ENCODE peak calls at places on chromosomes 7 and 10, in nine cellular contexts. One of them, this sample, is unnamed.

GRCh38 chr10:119135517-119135890 is 30.0 kb downstream of the SFXN4 start:
- DNase-seq in IMR-90: peak
- DNase-seq in thyroid gland: no peak
- DNase-seq in lower leg skin: peak
- DNase-seq in endothelial cell of umbilical vein: no peak
- DNase-seq in NB4: peak
- DNase-seq in erythroblast: no peak
- DNase-seq in A549: no peak
- DNase-seq in upper lobe of left lung: no peak
- DNase-seq in this sample: no peak

GRCh38 chr7:100880645-100881044 is 5.7 kb downstream of the SRRT start:
- DNase-seq in IMR-90: no peak
- DNase-seq in thyroid gland: no peak
- DNase-seq in lower leg skin: no peak
- DNase-seq in endothelial cell of umbilical vein: no peak
- DNase-seq in NB4: no peak
- DNase-seq in erythroblast: no peak
- DNase-seq in A549: no peak
- DNase-seq in upper lobe of left lung: no peak
- DNase-seq in this sample: no peak

GRCh38 chr7:67484244-67484751 is 487.7 kb downstream of the TYW1 start:
- DNase-seq in IMR-90: peak
- DNase-seq in thyroid gland: peak
- DNase-seq in lower leg skin: peak
- DNase-seq in endothelial cell of umbilical vein: peak
- DNase-seq in NB4: peak
- DNase-seq in erythroblast: peak
- DNase-seq in A549: peak
- DNase-seq in upper lobe of left lung: no peak
- DNase-seq in this sample: peak

GRCh38 chr7:124489925-124490324 is 275.7 kb downstream of the GPR37 start:
- DNase-seq in IMR-90: no peak
- DNase-seq in thyroid gland: no peak
- DNase-seq in lower leg skin: no peak
- DNase-seq in endothelial cell of umbilical vein: no peak
- DNase-seq in NB4: no peak
- DNase-seq in erythroblast: no peak
- DNase-seq in A549: no peak
- DNase-seq in upper lobe of left lung: no peak
- DNase-seq in this sample: no peak

GRCh38 chr7:55966851-55967250 is 2.5 kb downstream of the NIPSNAP2 start:
- DNase-seq in IMR-90: no peak
- DNase-seq in thyroid gland: no peak
- DNase-seq in lower leg skin: no peak
- DNase-seq in endothelial cell of umbilical vein: no peak
- DNase-seq in NB4: no peak
- DNase-seq in erythroblast: no peak
- DNase-seq in A549: no peak
- DNase-seq in upper lobe of left lung: no peak
- DNase-seq in this sample: no peak

GRCh38 chr7:28078036-28078901 is 102.3 kb downstream of the JAZF1 start:
- DNase-seq in IMR-90: peak
- DNase-seq in thyroid gland: peak
- DNase-seq in lower leg skin: peak
- DNase-seq in endothelial cell of umbilical vein: peak
- DNase-seq in NB4: peak
- DNase-seq in erythroblast: peak
- DNase-seq in A549: peak
- DNase-seq in upper lobe of left lung: no peak
- DNase-seq in this sample: peak

GRCh38 chr10:14879801-14880193 is 1.1 kb downstream of the SUV39H2 start:
- DNase-seq in IMR-90: no peak
- DNase-seq in thyroid gland: no peak
- DNase-seq in lower leg skin: no peak
- DNase-seq in endothelial cell of umbilical vein: peak
- DNase-seq in NB4: no peak
- DNase-seq in erythroblast: no peak
- DNase-seq in A549: peak
- DNase-seq in upper lobe of left lung: no peak
- DNase-seq in this sample: peak

GRCh38 chr7:112547916-112548315 is 67.1 kb downstream of the LSMEM1 start:
- DNase-seq in IMR-90: peak
- DNase-seq in thyroid gland: no peak
- DNase-seq in lower leg skin: no peak
- DNase-seq in endothelial cell of umbilical vein: no peak
- DNase-seq in NB4: no peak
- DNase-seq in erythroblast: no peak
- DNase-seq in A549: no peak
- DNase-seq in upper lobe of left lung: no peak
- DNase-seq in this sample: no peak

GRCh38 chr7:24715661-24716479 is 41.4 kb downstream of the GSDME start:
- DNase-seq in IMR-90: peak
- DNase-seq in thyroid gland: no peak
- DNase-seq in lower leg skin: peak
- DNase-seq in endothelial cell of umbilical vein: peak
- DNase-seq in NB4: peak
- DNase-seq in erythroblast: peak
- DNase-seq in A549: peak
- DNase-seq in upper lobe of left lung: no peak
- DNase-seq in this sample: peak

DNA sequence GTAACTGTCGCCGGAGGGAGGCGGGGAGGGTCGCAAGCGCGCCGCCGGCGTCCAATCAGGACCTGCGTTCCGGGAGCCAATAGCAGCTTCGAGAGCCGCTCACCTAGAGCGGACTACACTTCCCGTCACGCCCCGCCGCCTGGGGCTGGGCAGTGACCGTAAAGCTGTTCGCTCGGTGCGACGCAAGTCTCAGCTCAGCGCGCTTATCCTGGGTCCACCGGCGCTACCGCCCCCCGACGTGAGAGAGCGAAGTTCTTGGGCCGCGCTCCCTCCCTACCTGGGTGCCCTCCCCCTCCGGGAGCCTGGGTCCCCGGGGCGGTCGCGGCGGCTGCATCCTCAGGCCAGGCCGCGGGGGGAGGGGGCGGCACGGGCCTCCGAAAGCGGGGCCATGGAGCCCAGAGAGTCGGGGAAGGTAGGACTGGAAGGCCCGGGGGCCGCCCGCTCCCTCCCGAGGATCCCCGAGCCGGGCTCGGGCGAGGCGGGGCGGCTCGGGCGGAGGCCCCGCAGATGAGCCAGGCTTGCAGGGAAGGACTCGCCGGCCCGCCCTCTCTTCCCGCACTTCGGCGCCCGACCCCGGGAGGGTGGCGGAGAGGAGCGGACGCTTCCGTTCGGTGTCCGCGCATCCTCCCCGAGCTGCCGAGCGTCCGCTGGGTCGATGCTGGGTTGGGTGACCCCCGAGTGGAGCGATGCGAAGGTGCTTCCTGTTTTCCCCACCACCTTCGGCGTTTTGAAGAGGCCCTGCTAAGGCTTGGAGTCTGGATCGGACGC is at the start of gene ZNF862:
- DNase-seq in IMR-90: peak
- DNase-seq in thyroid gland: peak
- DNase-seq in lower leg skin: peak
- DNase-seq in endothelial cell of umbilical vein: peak
- DNase-seq in NB4: peak
- DNase-seq in erythroblast: peak
- DNase-seq in A549: peak
- DNase-seq in upper lobe of left lung: peak
- DNase-seq in this sample: peak
- TF ChIP-seq POLR2A in IMR-90: peak
- TF ChIP-seq POLR2A in thyroid gland: peak
- TF ChIP-seq POLR2A in lower leg skin: no peak
- TF ChIP-seq POLR2A in endothelial cell of umbilical vein: peak
- TF ChIP-seq POLR2A in NB4: peak
- TF ChIP-seq POLR2A in erythroblast: peak
- TF ChIP-seq POLR2A in A549: peak
- TF ChIP-seq POLR2A in upper lobe of left lung: no peak
- TF ChIP-seq POLR2A in this sample: peak

GRCh38 chr7:152025937-152026890 is 740 bp downstream of the GALNT11 start:
- DNase-seq in IMR-90: no peak
- DNase-seq in thyroid gland: no peak
- DNase-seq in lower leg skin: no peak
- DNase-seq in endothelial cell of umbilical vein: no peak
- DNase-seq in NB4: peak
- DNase-seq in erythroblast: no peak
- DNase-seq in A549: no peak
- DNase-seq in upper lobe of left lung: no peak
- DNase-seq in this sample: no peak

GRCh38 chr7:152030561-152030960 is 5.1 kb downstream of the GALNT11 start:
- DNase-seq in IMR-90: no peak
- DNase-seq in thyroid gland: no peak
- DNase-seq in lower leg skin: no peak
- DNase-seq in endothelial cell of umbilical vein: no peak
- DNase-seq in NB4: no peak
- DNase-seq in erythroblast: no peak
- DNase-seq in A549: no peak
- DNase-seq in upper lobe of left lung: no peak
- DNase-seq in this sample: no peak

GRCh38 chr7:152025077-152025936 is at the start of gene GALNT11:
- DNase-seq in IMR-90: peak
- DNase-seq in thyroid gland: peak
- DNase-seq in lower leg skin: peak
- DNase-seq in endothelial cell of umbilical vein: peak
- DNase-seq in NB4: peak
- DNase-seq in erythroblast: peak
- DNase-seq in A549: peak
- DNase-seq in upper lobe of left lung: peak
- DNase-seq in this sample: peak
- TF ChIP-seq POLR2A in IMR-90: peak
- TF ChIP-seq POLR2A in thyroid gland: no peak
- TF ChIP-seq POLR2A in lower leg skin: peak
- TF ChIP-seq POLR2A in endothelial cell of umbilical vein: peak
- TF ChIP-seq POLR2A in NB4: peak
- TF ChIP-seq POLR2A in erythroblast: peak
- TF ChIP-seq POLR2A in A549: peak
- TF ChIP-seq POLR2A in upper lobe of left lung: peak
- TF ChIP-seq POLR2A in this sample: peak

GRCh38 chr7:22357311-22358175 is 589 bp upstream of the RAPGEF5 start:
- DNase-seq in IMR-90: peak
- DNase-seq in thyroid gland: peak
- DNase-seq in lower leg skin: peak
- DNase-seq in endothelial cell of umbilical vein: peak
- DNase-seq in NB4: no peak
- DNase-seq in erythroblast: no peak
- DNase-seq in A549: peak
- DNase-seq in upper lobe of left lung: no peak
- DNase-seq in this sample: peak
- TF ChIP-seq POLR2A in IMR-90: no peak
- TF ChIP-seq POLR2A in thyroid gland: no peak
- TF ChIP-seq POLR2A in lower leg skin: no peak
- TF ChIP-seq POLR2A in endothelial cell of umbilical vein: no peak
- TF ChIP-seq POLR2A in NB4: no peak
- TF ChIP-seq POLR2A in erythroblast: no peak
- TF ChIP-seq POLR2A in A549: no peak
- TF ChIP-seq POLR2A in upper lobe of left lung: no peak
- TF ChIP-seq POLR2A in this sample: no peak

GRCh38 chr7:116499168-116500070 is at the start of gene CAV2:
- DNase-seq in IMR-90: peak
- DNase-seq in thyroid gland: peak
- DNase-seq in lower leg skin: peak
- DNase-seq in endothelial cell of umbilical vein: peak
- DNase-seq in NB4: no peak
- DNase-seq in erythroblast: peak
- DNase-seq in A549: peak
- DNase-seq in upper lobe of left lung: peak
- DNase-seq in this sample: peak
- TF ChIP-seq POLR2A in IMR-90: no peak
- TF ChIP-seq POLR2A in thyroid gland: peak
- TF ChIP-seq POLR2A in lower leg skin: peak
- TF ChIP-seq POLR2A in endothelial cell of umbilical vein: peak
- TF ChIP-seq POLR2A in NB4: no peak
- TF ChIP-seq POLR2A in erythroblast: no peak
- TF ChIP-seq POLR2A in A549: peak
- TF ChIP-seq POLR2A in upper lobe of left lung: peak
- TF ChIP-seq POLR2A in this sample: peak

GRCh38 chr7:105678811-105679495 is 97.7 kb upstream of the EFCAB10 start:
- DNase-seq in IMR-90: peak
- DNase-seq in thyroid gland: peak
- DNase-seq in lower leg skin: peak
- DNase-seq in endothelial cell of umbilical vein: peak
- DNase-seq in NB4: peak
- DNase-seq in erythroblast: peak
- DNase-seq in A549: no peak
- DNase-seq in upper lobe of left lung: peak
- DNase-seq in this sample: no peak
- TF ChIP-seq POLR2A in IMR-90: no peak
- TF ChIP-seq POLR2A in thyroid gland: no peak
- TF ChIP-seq POLR2A in lower leg skin: no peak
- TF ChIP-seq POLR2A in endothelial cell of umbilical vein: no peak
- TF ChIP-seq POLR2A in NB4: peak
- TF ChIP-seq POLR2A in erythroblast: peak
- TF ChIP-seq POLR2A in A549: no peak
- TF ChIP-seq POLR2A in upper lobe of left lung: peak
- TF ChIP-seq POLR2A in this sample: no peak

GRCh38 chr7:130912086-130912909 is 178.3 kb upstream of the KLF14 start:
- DNase-seq in IMR-90: peak
- DNase-seq in thyroid gland: no peak
- DNase-seq in lower leg skin: no peak
- DNase-seq in endothelial cell of umbilical vein: peak
- DNase-seq in NB4: no peak
- DNase-seq in erythroblast: no peak
- DNase-seq in A549: no peak
- DNase-seq in upper lobe of left lung: no peak
- DNase-seq in this sample: no peak
- TF ChIP-seq POLR2A in IMR-90: peak
- TF ChIP-seq POLR2A in thyroid gland: no peak
- TF ChIP-seq POLR2A in lower leg skin: no peak
- TF ChIP-seq POLR2A in endothelial cell of umbilical vein: peak
- TF ChIP-seq POLR2A in NB4: no peak
- TF ChIP-seq POLR2A in erythroblast: no peak
- TF ChIP-seq POLR2A in A549: no peak
- TF ChIP-seq POLR2A in upper lobe of left lung: no peak
- TF ChIP-seq POLR2A in this sample: peak

GRCh38 chr10:80460399-80461207 is 6.5 kb downstream of the TSPAN14 start:
- DNase-seq in IMR-90: peak
- DNase-seq in thyroid gland: peak
- DNase-seq in lower leg skin: peak
- DNase-seq in endothelial cell of umbilical vein: peak
- DNase-seq in NB4: peak
- DNase-seq in erythroblast: no peak
- DNase-seq in A549: no peak
- DNase-seq in upper lobe of left lung: no peak
- DNase-seq in this sample: no peak
- TF ChIP-seq POLR2A in IMR-90: no peak
- TF ChIP-seq POLR2A in thyroid gland: no peak
- TF ChIP-seq POLR2A in lower leg skin: no peak
- TF ChIP-seq POLR2A in endothelial cell of umbilical vein: no peak
- TF ChIP-seq POLR2A in NB4: no peak
- TF ChIP-seq POLR2A in erythroblast: no peak
- TF ChIP-seq POLR2A in A549: no peak
- TF ChIP-seq POLR2A in upper lobe of left lung: peak
- TF ChIP-seq POLR2A in this sample: no peak